ENCODE peak calls at places on chromosomes 5 and 9, in nine cellular contexts. Z, Y, R, I, X, V, L, P and O are unnamed samples.
A peak's percentile ranks its signal among the peaks of the same experiment; 100 is the strongest.

GRCh38 chr5:139633295-139634027 is 14.7 kb upstream of the CXXC5 start:
- DNase-seq in X (peak; percentile 76), L (peak; percentile 85), V (peak; percentile 73), Y (peak; percentile 86), R (peak; percentile 85), P (peak; percentile 57), I (peak; percentile 78), Z (peak; percentile 82), O (peak; percentile 83)

GRCh38 chr5:67561145-67561932 is 364.7 kb upstream of the CD180 start:
- DNase-seq in Z (no peak), Y (no peak), P (no peak), X (no peak), V (no peak), R (no peak), I (no peak), L (no peak), O (no peak)

GRCh38 chr5:173915310-173916005 is 27.3 kb downstream of the CPEB4 start:
- DNase-seq in I (no peak), Z (no peak), R (no peak), P (no peak), V (no peak), X (no peak), Y (no peak), L (no peak), O (no peak)

GRCh38 chr9:107213561-107214028 is 69.5 kb upstream of the RAD23B start:
- DNase-seq in P (peak; percentile 91), Y (no peak), V (peak; percentile 94), L (peak; percentile 50), Z (no peak), R (peak; percentile 55), X (peak; percentile 78), I (peak; percentile 91), O (no peak)

GRCh38 chr9:135877776-135878527 is 29.4 kb downstream of the CAMSAP1 start:
- DNase-seq in X (no peak), Y (no peak), V (no peak), P (no peak), R (no peak), L (no peak), Z (no peak), I (no peak), O (peak; percentile 54)

GRCh38 chr9:102855646-102856045 is 139.5 kb upstream of the CYLC2 start:
- DNase-seq in R (no peak), V (no peak), X (no peak), I (no peak), P (no peak), Y (no peak), L (no peak), Z (no peak), O (no peak)

GRCh38 chr5:150763023-150763793 is 4.4 kb upstream of the DCTN4 start:
- DNase-seq in L (no peak), I (peak; percentile 86), R (peak; percentile 82), X (peak; percentile 80), V (peak; percentile 67), P (peak; percentile 93), Z (no peak), Y (no peak), O (no peak)

GRCh38 chr9:16294371-16294770 is 576.1 kb downstream of the BNC2 start:
- DNase-seq in Z (no peak), R (no peak), L (no peak), V (no peak), P (no peak), X (no peak), I (peak; percentile 45), Y (peak; percentile 17), O (no peak)

GRCh38 chr9:36499156-36499886 is 73.4 kb upstream of the MELK start:
- DNase-seq in V (no peak), I (no peak), R (peak; percentile 10), L (no peak), X (no peak), Y (peak; percentile 42), P (no peak), Z (peak; percentile 44), O (peak; percentile 92)

GRCh38 chr9:122213589-122214413 is 15.0 kb downstream of the LHX6 start:
- DNase-seq in Z (peak; percentile 95), I (peak; percentile 40), P (peak; percentile 84), Y (peak; percentile 98), X (peak; percentile 83), R (peak; percentile 83), V (no peak), L (no peak), O (no peak)

DNA sequence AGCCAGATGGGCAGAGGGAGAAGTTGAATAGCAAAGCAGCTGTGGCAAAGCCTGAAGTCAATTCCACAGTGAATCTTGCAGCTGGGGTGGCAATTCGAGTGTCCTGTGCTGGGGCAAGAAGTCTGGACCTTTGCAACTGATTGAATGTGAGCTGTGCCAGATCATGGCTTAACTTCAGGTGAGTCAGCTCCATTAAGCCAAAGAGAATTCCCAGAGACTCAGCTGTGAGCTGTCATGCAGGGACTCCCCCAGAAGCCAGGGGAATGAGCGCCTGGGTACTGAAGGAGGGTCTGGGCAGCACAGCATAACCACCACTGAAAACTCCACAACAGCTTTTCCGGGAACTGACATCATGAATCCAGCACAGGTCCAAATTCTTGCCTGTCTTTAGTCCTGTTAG is 153.5 kb upstream of the TRPC7 start:
- DNase-seq in I (peak; percentile 4), Y (no peak), R (no peak), V (no peak), X (no peak), L (no peak), P (peak; percentile 2), Z (no peak), O (no peak)
- H3K4me2 ChIP-seq in I (no peak overlapping the region), Y (no peak overlapping the region), R (no peak overlapping the region), V (no peak overlapping the region), X (no peak overlapping the region), L (no peak overlapping the region), P (no peak overlapping the region), Z (no peak overlapping the region), O (no peak overlapping the region)

DNA sequence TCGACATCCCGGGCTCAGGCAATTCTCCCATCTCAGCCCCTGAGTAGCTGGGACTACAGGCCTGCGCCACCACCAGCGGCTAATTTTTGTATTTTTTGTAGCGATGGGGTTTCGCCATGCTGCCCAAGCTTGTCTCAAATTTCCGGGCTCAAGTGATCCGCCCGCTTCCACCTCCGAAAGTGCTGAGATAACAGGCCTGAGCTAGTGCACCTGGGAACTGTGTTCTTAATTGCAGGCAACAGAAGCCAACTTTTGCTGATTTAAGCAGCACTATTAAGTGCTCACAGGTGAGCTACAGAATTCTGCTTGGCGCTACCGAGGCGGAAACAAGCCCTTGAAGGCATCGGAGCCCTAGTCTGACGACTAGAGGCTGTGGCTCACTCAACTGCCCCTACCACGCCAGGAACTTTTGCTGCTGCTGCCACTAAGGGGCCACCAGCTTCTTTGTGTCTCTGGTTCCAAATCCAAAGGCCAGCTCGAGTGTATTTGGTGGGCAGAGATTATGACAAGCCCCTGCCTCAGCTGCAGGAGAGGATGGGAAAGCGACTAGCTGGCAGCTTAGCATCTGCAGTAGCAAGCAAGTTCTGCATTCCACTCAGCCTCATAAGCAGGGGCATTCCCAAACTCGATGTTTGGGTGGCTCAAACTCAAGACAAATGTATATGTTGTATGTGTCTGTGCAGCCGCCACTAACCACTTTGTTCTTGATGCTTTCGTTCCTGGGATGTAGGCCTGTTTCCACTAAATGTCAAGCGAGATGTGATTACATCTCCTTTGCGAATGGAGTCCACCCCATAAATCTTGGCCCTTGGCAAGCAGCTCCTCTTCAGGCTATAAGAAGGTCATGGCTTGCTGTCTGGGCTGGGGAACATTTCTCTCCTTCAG is 10.6 kb upstream of the HMCN2 start:
- DNase-seq in Z (no peak), Y (no peak), X (no peak), V (no peak), P (no peak), I (no peak), R (no peak), L (no peak), O (no peak)
- H3K4me2 ChIP-seq in Z (no peak overlapping the region), Y (no peak overlapping the region), X (no peak overlapping the region), V (no peak overlapping the region), P (no peak overlapping the region), I (no peak overlapping the region), R (no peak overlapping the region), L (no peak overlapping the region), O (no peak overlapping the region)

GRCh38 chr5:56350030-56350594 is 117.0 kb upstream of the ANKRD55 start:
- DNase-seq in Y (no peak), L (no peak), V (no peak), Z (no peak), I (peak; percentile 13), X (peak; percentile 15), P (no peak), R (no peak), O (no peak)

GRCh38 chr5:56349461-56349860 is 116.3 kb upstream of the ANKRD55 start:
- DNase-seq in V (no peak), I (no peak), Y (no peak), X (no peak), R (no peak), L (no peak), P (no peak), Z (no peak), O (no peak)

GRCh38 chr5:56346717-56347116 is 113.6 kb upstream of the ANKRD55 start:
- DNase-seq in X (no peak), L (no peak), V (no peak), Y (no peak), I (no peak), P (no peak), Z (no peak), R (no peak), O (no peak)

GRCh38 chr5:56352808-56353590 is 119.9 kb upstream of the ANKRD55 start:
- DNase-seq in L (peak; percentile 87), V (no peak), Z (no peak), R (no peak), P (no peak), I (no peak), X (no peak), Y (no peak), O (no peak)

DNA sequence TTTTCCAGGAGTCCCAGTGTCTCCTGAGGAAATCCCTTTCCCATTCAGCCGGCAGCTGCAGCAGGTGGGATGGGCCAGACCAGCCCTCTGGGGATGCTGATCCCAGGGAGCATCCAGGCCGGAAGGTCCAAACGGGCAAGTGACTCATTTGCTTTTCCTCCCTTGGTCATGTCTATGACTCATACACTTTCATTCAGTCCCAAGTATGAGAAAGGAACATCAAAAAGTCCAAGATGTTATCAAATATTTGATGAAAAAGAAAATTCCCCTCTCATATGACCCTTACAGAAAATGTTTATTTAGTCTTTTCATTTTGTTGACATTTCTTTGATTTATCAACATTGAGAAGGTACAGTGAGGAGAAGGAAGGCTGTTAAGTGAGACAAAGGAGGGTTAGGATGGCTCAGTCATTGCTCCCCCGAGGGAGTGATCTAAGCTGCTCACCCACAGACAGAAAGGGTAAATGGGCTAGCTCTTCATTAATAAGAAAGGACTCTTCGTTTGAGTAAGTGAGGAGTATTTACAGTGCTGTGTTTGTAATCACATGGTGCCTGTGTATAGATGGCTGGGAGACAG is 117.6 kb upstream of the ANKRD55 start:
- DNase-seq in Y (no peak), I (peak; percentile 90), X (peak; percentile 92), R (peak; percentile 85), V (peak; percentile 96), L (peak; percentile 98), Z (no peak), P (peak; percentile 94), O (no peak)
- H3K4me2 ChIP-seq in Y (no peak overlapping the region), I (peak overlapping the region; percentile 19), X (peak overlapping the region; percentile 26), R (no peak overlapping the region), V (peak overlapping the region; percentile 7), L (peak overlapping the region; percentile 58), Z (no peak overlapping the region), P (peak overlapping the region; percentile 50), O (no peak overlapping the region)

DNA sequence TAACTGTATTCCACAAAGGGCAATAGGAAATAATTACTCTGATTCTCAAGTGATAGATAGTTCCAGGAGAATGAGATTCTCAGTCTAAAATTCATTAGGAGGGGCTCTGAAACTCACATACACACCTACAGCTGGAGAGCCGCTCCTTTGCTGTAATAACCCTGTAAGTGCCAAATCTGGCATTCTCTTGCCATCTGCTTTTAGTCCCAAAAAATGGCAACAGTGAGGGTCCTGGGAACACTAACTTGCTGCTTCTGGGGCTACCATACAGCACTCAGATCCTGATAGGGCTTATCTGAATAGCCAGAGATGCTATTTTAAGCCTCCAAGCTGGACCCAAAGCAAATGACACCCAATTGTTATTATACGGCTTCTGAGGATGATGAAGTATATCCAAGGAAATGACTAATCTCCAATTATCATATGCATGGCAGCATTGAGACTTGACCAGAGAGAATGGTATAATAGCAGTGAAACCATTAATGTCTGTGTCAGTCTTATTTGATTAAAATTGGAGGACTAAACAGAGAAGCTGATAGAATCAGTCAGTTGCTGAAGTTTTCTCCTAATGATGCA is 200.6 kb downstream of the EFNA5 start:
- DNase-seq in I (no peak), Y (no peak), V (peak; percentile 41), X (no peak), Z (no peak), R (no peak), P (peak; percentile 63), L (peak; percentile 85), O (no peak)
- H3K4me2 ChIP-seq in I (no peak overlapping the region), Y (no peak overlapping the region), V (peak overlapping the region; percentile 49), X (no peak overlapping the region), Z (no peak overlapping the region), R (no peak overlapping the region), P (peak overlapping the region; percentile 71), L (peak overlapping the region; percentile 69), O (no peak overlapping the region)